ENCODE peak calls at places on chromosome 22, in ten cellular contexts. One of them, this sample, is unnamed.

GRCh38 chr22:24985824-24986214 is 33.3 kb downstream of the KIAA1671 start:
- DNase-seq in ureter: no peak
- DNase-seq in SJSA1: peak
- DNase-seq in iPS DF 6.9: no peak
- DNase-seq in NCI-H2107: no peak
- DNase-seq in COR-L47: no peak
- DNase-seq in NCI-H1092 treated with DMSO at 0.1 percent for 48 hours: no peak
- DNase-seq in HEK293T: no peak
- DNase-seq in Kasumi-1: no peak
- DNase-seq in cerebellum: no peak
- DNase-seq in this sample: no peak

GRCh38 chr22:22080270-22080669 is 97.7 kb upstream of the TOP3B start:
- DNase-seq in ureter: no peak
- DNase-seq in SJSA1: no peak
- DNase-seq in iPS DF 6.9: no peak
- DNase-seq in NCI-H2107: no peak
- DNase-seq in COR-L47: no peak
- DNase-seq in NCI-H1092 treated with DMSO at 0.1 percent for 48 hours: no peak
- DNase-seq in HEK293T: no peak
- DNase-seq in Kasumi-1: no peak
- DNase-seq in cerebellum: peak
- DNase-seq in this sample: no peak

GRCh38 chr22:39545310-39546063 is 12.9 kb upstream of the RPS19BP1 start:
- DNase-seq in ureter: no peak
- DNase-seq in SJSA1: peak
- DNase-seq in iPS DF 6.9: no peak
- DNase-seq in NCI-H2107: no peak
- DNase-seq in COR-L47: no peak
- DNase-seq in NCI-H1092 treated with DMSO at 0.1 percent for 48 hours: peak
- DNase-seq in HEK293T: peak
- DNase-seq in Kasumi-1: peak
- DNase-seq in cerebellum: no peak
- DNase-seq in this sample: no peak

GRCh38 chr22:45977551-45978274 is 751 bp upstream of the WNT7B start:
- DNase-seq in ureter: no peak
- DNase-seq in SJSA1: peak
- DNase-seq in iPS DF 6.9: no peak
- DNase-seq in NCI-H2107: no peak
- DNase-seq in COR-L47: no peak
- DNase-seq in NCI-H1092 treated with DMSO at 0.1 percent for 48 hours: no peak
- DNase-seq in HEK293T: no peak
- DNase-seq in Kasumi-1: no peak
- DNase-seq in cerebellum: no peak
- DNase-seq in this sample: no peak

GRCh38 chr22:43110444-43110926 is at the start of gene BIK:
- DNase-seq in ureter: peak
- DNase-seq in SJSA1: peak
- DNase-seq in iPS DF 6.9: no peak
- DNase-seq in NCI-H2107: no peak
- DNase-seq in COR-L47: no peak
- DNase-seq in NCI-H1092 treated with DMSO at 0.1 percent for 48 hours: no peak
- DNase-seq in HEK293T: peak
- DNase-seq in Kasumi-1: peak
- DNase-seq in cerebellum: no peak
- DNase-seq in this sample: peak

GRCh38 chr22:43829904-43830851 is 18.1 kb upstream of the EFCAB6 start:
- DNase-seq in ureter: no peak
- DNase-seq in SJSA1: no peak
- DNase-seq in iPS DF 6.9: no peak
- DNase-seq in NCI-H2107: no peak
- DNase-seq in COR-L47: peak
- DNase-seq in NCI-H1092 treated with DMSO at 0.1 percent for 48 hours: peak
- DNase-seq in HEK293T: no peak
- DNase-seq in Kasumi-1: no peak
- DNase-seq in cerebellum: peak
- DNase-seq in this sample: no peak

GRCh38 chr22:49867303-49868250 is 13.9 kb downstream of the ZBED4 start:
- DNase-seq in ureter: no peak
- DNase-seq in SJSA1: no peak
- DNase-seq in iPS DF 6.9: no peak
- DNase-seq in NCI-H2107: no peak
- DNase-seq in COR-L47: no peak
- DNase-seq in NCI-H1092 treated with DMSO at 0.1 percent for 48 hours: no peak
- DNase-seq in HEK293T: no peak
- DNase-seq in Kasumi-1: no peak
- DNase-seq in cerebellum: no peak
- DNase-seq in this sample: peak

GRCh38 chr22:24066872-24067271 is 55.8 kb downstream of the CABIN1 start:
- DNase-seq in ureter: no peak
- DNase-seq in SJSA1: no peak
- DNase-seq in iPS DF 6.9: no peak
- DNase-seq in NCI-H2107: no peak
- DNase-seq in COR-L47: no peak
- DNase-seq in NCI-H1092 treated with DMSO at 0.1 percent for 48 hours: peak
- DNase-seq in HEK293T: no peak
- DNase-seq in Kasumi-1: no peak
- DNase-seq in cerebellum: no peak
- DNase-seq in this sample: peak

GRCh38 chr22:49667236-49667635 is 160.4 kb downstream of the BRD1 start:
- DNase-seq in ureter: peak
- DNase-seq in SJSA1: no peak
- DNase-seq in iPS DF 6.9: no peak
- DNase-seq in NCI-H2107: no peak
- DNase-seq in COR-L47: no peak
- DNase-seq in NCI-H1092 treated with DMSO at 0.1 percent for 48 hours: no peak
- DNase-seq in HEK293T: no peak
- DNase-seq in Kasumi-1: no peak
- DNase-seq in cerebellum: no peak
- DNase-seq in this sample: no peak

GRCh38 chr22:31230871-31231621 is 18.9 kb downstream of the LIMK2 start:
- DNase-seq in ureter: peak
- DNase-seq in SJSA1: peak
- DNase-seq in iPS DF 6.9: no peak
- DNase-seq in NCI-H2107: peak
- DNase-seq in COR-L47: peak
- DNase-seq in NCI-H1092 treated with DMSO at 0.1 percent for 48 hours: no peak
- DNase-seq in HEK293T: peak
- DNase-seq in Kasumi-1: peak
- DNase-seq in cerebellum: peak
- DNase-seq in this sample: peak

GRCh38 chr22:45097061-45097460 is 66.7 kb upstream of the NUP50 start:
- DNase-seq in ureter: no peak
- DNase-seq in SJSA1: no peak
- DNase-seq in iPS DF 6.9: no peak
- DNase-seq in NCI-H2107: no peak
- DNase-seq in COR-L47: no peak
- DNase-seq in NCI-H1092 treated with DMSO at 0.1 percent for 48 hours: no peak
- DNase-seq in HEK293T: no peak
- DNase-seq in Kasumi-1: no peak
- DNase-seq in cerebellum: no peak
- DNase-seq in this sample: no peak

GRCh38 chr22:35649026-35649553 is 844 bp downstream of the APOL6 start:
- DNase-seq in ureter: no peak
- DNase-seq in SJSA1: peak
- DNase-seq in iPS DF 6.9: no peak
- DNase-seq in NCI-H2107: no peak
- DNase-seq in COR-L47: no peak
- DNase-seq in NCI-H1092 treated with DMSO at 0.1 percent for 48 hours: no peak
- DNase-seq in HEK293T: no peak
- DNase-seq in Kasumi-1: no peak
- DNase-seq in cerebellum: no peak
- DNase-seq in this sample: peak

GRCh38 chr22:50048836-50049235 is 9.3 kb downstream of the TTLL8 start:
- DNase-seq in ureter: no peak
- DNase-seq in SJSA1: no peak
- DNase-seq in iPS DF 6.9: no peak
- DNase-seq in NCI-H2107: no peak
- DNase-seq in COR-L47: no peak
- DNase-seq in NCI-H1092 treated with DMSO at 0.1 percent for 48 hours: no peak
- DNase-seq in HEK293T: no peak
- DNase-seq in Kasumi-1: no peak
- DNase-seq in cerebellum: no peak
- DNase-seq in this sample: no peak

GRCh38 chr22:25759825-25760231 is 17.8 kb downstream of the MYO18B start:
- DNase-seq in ureter: no peak
- DNase-seq in SJSA1: peak
- DNase-seq in iPS DF 6.9: no peak
- DNase-seq in NCI-H2107: no peak
- DNase-seq in COR-L47: no peak
- DNase-seq in NCI-H1092 treated with DMSO at 0.1 percent for 48 hours: no peak
- DNase-seq in HEK293T: no peak
- DNase-seq in Kasumi-1: peak
- DNase-seq in cerebellum: no peak
- DNase-seq in this sample: no peak

GRCh38 chr22:49300241-49300640 is 527.4 kb downstream of the BRD1 start:
- DNase-seq in ureter: no peak
- DNase-seq in SJSA1: no peak
- DNase-seq in iPS DF 6.9: no peak
- DNase-seq in NCI-H2107: no peak
- DNase-seq in COR-L47: no peak
- DNase-seq in NCI-H1092 treated with DMSO at 0.1 percent for 48 hours: no peak
- DNase-seq in HEK293T: no peak
- DNase-seq in Kasumi-1: no peak
- DNase-seq in cerebellum: no peak
- DNase-seq in this sample: no peak

GRCh38 chr22:43014062-43014875 is 680 bp downstream of the PACSIN2 start:
- DNase-seq in ureter: peak
- DNase-seq in SJSA1: peak
- DNase-seq in iPS DF 6.9: no peak
- DNase-seq in NCI-H2107: no peak
- DNase-seq in COR-L47: peak
- DNase-seq in NCI-H1092 treated with DMSO at 0.1 percent for 48 hours: no peak
- DNase-seq in HEK293T: peak
- DNase-seq in Kasumi-1: peak
- DNase-seq in cerebellum: peak
- DNase-seq in this sample: peak

GRCh38 chr22:50487290-50488005 is 789 bp downstream of the MIOX start:
- DNase-seq in ureter: no peak
- DNase-seq in SJSA1: no peak
- DNase-seq in iPS DF 6.9: no peak
- DNase-seq in NCI-H2107: no peak
- DNase-seq in COR-L47: no peak
- DNase-seq in NCI-H1092 treated with DMSO at 0.1 percent for 48 hours: no peak
- DNase-seq in HEK293T: no peak
- DNase-seq in Kasumi-1: no peak
- DNase-seq in cerebellum: no peak
- DNase-seq in this sample: no peak

GRCh38 chr22:36658900-36659299 is 44.7 kb downstream of the CACNG2 start:
- DNase-seq in ureter: peak
- DNase-seq in SJSA1: no peak
- DNase-seq in iPS DF 6.9: no peak
- DNase-seq in NCI-H2107: no peak
- DNase-seq in COR-L47: no peak
- DNase-seq in NCI-H1092 treated with DMSO at 0.1 percent for 48 hours: no peak
- DNase-seq in HEK293T: no peak
- DNase-seq in Kasumi-1: no peak
- DNase-seq in cerebellum: peak
- DNase-seq in this sample: no peak

GRCh38 chr22:50272103-50272782 is 2.1 kb upstream of the MAPK11 start:
- DNase-seq in ureter: no peak
- DNase-seq in SJSA1: no peak
- DNase-seq in iPS DF 6.9: no peak
- DNase-seq in NCI-H2107: no peak
- DNase-seq in COR-L47: no peak
- DNase-seq in NCI-H1092 treated with DMSO at 0.1 percent for 48 hours: no peak
- DNase-seq in HEK293T: no peak
- DNase-seq in Kasumi-1: no peak
- DNase-seq in cerebellum: no peak
- DNase-seq in this sample: no peak

GRCh38 chr22:44893731-44894080 is 116.1 kb downstream of the PHF21B start:
- DNase-seq in ureter: peak
- DNase-seq in SJSA1: no peak
- DNase-seq in iPS DF 6.9: no peak
- DNase-seq in NCI-H2107: no peak
- DNase-seq in COR-L47: no peak
- DNase-seq in NCI-H1092 treated with DMSO at 0.1 percent for 48 hours: no peak
- DNase-seq in HEK293T: no peak
- DNase-seq in Kasumi-1: no peak
- DNase-seq in cerebellum: no peak
- DNase-seq in this sample: no peak

GRCh38 chr22:28106601-28107000 is 187.5 kb upstream of the PITPNB start:
- DNase-seq in ureter: no peak
- DNase-seq in SJSA1: no peak
- DNase-seq in iPS DF 6.9: no peak
- DNase-seq in NCI-H2107: no peak
- DNase-seq in COR-L47: no peak
- DNase-seq in NCI-H1092 treated with DMSO at 0.1 percent for 48 hours: no peak
- DNase-seq in HEK293T: no peak
- DNase-seq in Kasumi-1: no peak
- DNase-seq in cerebellum: no peak
- DNase-seq in this sample: no peak

GRCh38 chr22:20430641-20431519 is 6.7 kb downstream of the SCARF2 start:
- DNase-seq in ureter: no peak
- DNase-seq in SJSA1: no peak
- DNase-seq in iPS DF 6.9: no peak
- DNase-seq in NCI-H2107: no peak
- DNase-seq in COR-L47: peak
- DNase-seq in NCI-H1092 treated with DMSO at 0.1 percent for 48 hours: peak
- DNase-seq in HEK293T: no peak
- DNase-seq in Kasumi-1: peak
- DNase-seq in cerebellum: peak
- DNase-seq in this sample: peak

GRCh38 chr22:47128216-47129215 is 366.1 kb downstream of the TBC1D22A start:
- DNase-seq in ureter: no peak
- DNase-seq in SJSA1: no peak
- DNase-seq in iPS DF 6.9: no peak
- DNase-seq in NCI-H2107: no peak
- DNase-seq in COR-L47: no peak
- DNase-seq in NCI-H1092 treated with DMSO at 0.1 percent for 48 hours: no peak
- DNase-seq in HEK293T: no peak
- DNase-seq in Kasumi-1: no peak
- DNase-seq in cerebellum: no peak
- DNase-seq in this sample: no peak